ENCODE peak calls at places on chromosome 2, in seven cellular contexts. J is NCI-H82, F is A673, E is H4, P is lower lobe of right lung, T is GM12892, O is NCI-H1092. Y is an unnamed sample.

GRCh38 chr2:239443666-239444567 is 43.1 kb upstream of the HDAC4 start:
- DNase-seq in E (no peak), P (no peak), F (no peak), O (no peak), J (no peak), T (no peak), Y (no peak)

GRCh38 chr2:31397099-31397498 is 17.4 kb downstream of the XDH start:
- DNase-seq in F (no peak), P (no peak), J (no peak), O (peak), E (peak), T (no peak), Y (peak)

GRCh38 chr2:29040552-29040951 is 33.8 kb downstream of the PCARE start:
- DNase-seq in O (no peak), J (peak), E (no peak), P (no peak), T (no peak), F (no peak), Y (peak)

GRCh38 chr2:231521443-231521842 is 8.8 kb downstream of the NMUR1 start:
- DNase-seq in F (no peak), T (no peak), O (no peak), P (no peak), E (no peak), J (no peak), Y (no peak)

GRCh38 chr2:223618172-223619035 is 16.2 kb upstream of the SCG2 start:
- DNase-seq in J (peak), P (no peak), F (peak), E (no peak), T (no peak), O (no peak), Y (no peak)

GRCh38 chr2:46277470-46278190 is 19.6 kb upstream of the EPAS1 start:
- DNase-seq in E (no peak), J (no peak), T (no peak), F (no peak), O (no peak), P (no peak), Y (no peak)

GRCh38 chr2:84631047-84631446 is 114.7 kb downstream of the DNAH6 start:
- DNase-seq in F (peak), J (peak), E (peak), T (no peak), O (peak), P (no peak), Y (peak)

GRCh38 chr2:142315353-142315752 is 184.5 kb upstream of the LRP1B start:
- DNase-seq in F (no peak), P (no peak), J (no peak), O (no peak), T (no peak), E (no peak), Y (no peak)

GRCh38 chr2:96065381-96065930 is 30.7 kb upstream of the GPAT2 start:
- DNase-seq in P (no peak), J (no peak), T (no peak), F (no peak), O (no peak), E (no peak), Y (no peak)

GRCh38 chr2:152100961-152101360 is 2.1 kb upstream of the CACNB4 start:
- DNase-seq in F (no peak), T (no peak), P (no peak), O (no peak), J (no peak), E (no peak), Y (no peak)

GRCh38 chr2:95760839-95761525 is 169.2 kb downstream of the TRIM43 start:
- DNase-seq in P (no peak), E (peak), O (no peak), T (no peak), J (no peak), F (peak), Y (no peak)

GRCh38 chr2:139218181-139218580 is 438.0 kb upstream of the NXPH2 start:
- DNase-seq in T (no peak), E (no peak), P (no peak), O (no peak), J (no peak), F (no peak), Y (no peak)

GRCh38 chr2:118122768-118123335 is 34.6 kb downstream of the INSIG2 start:
- DNase-seq in J (no peak), O (no peak), T (no peak), P (no peak), E (no peak), F (no peak), Y (no peak)

GRCh38 chr2:150165479-150165878 is 322.0 kb downstream of the RND3 start:
- DNase-seq in J (no peak), E (peak), T (no peak), O (no peak), P (no peak), F (no peak), Y (no peak)

GRCh38 chr2:9990735-9991134 is 39.2 kb downstream of the GRHL1 start:
- DNase-seq in P (no peak), O (no peak), T (no peak), E (no peak), J (no peak), F (peak), Y (no peak)

GRCh38 chr2:26715528-26716270 is 23.2 kb downstream of the KCNK3 start:
- DNase-seq in F (no peak), O (no peak), P (no peak), E (no peak), J (no peak), T (no peak), Y (no peak)

GRCh38 chr2:3285901-3286645 is 91.5 kb downstream of the EIPR1 start:
- DNase-seq in O (no peak), F (no peak), P (no peak), J (no peak), E (no peak), T (no peak), Y (no peak)

GRCh38 chr2:20642026-20642971 is 8.6 kb downstream of the HS1BP3 start:
- DNase-seq in P (peak), F (peak), T (peak), O (peak), E (peak), J (peak), Y (peak)

GRCh38 chr2:234596696-234597575 is 100.1 kb upstream of the ARL4C start:
- DNase-seq in F (peak), O (no peak), T (no peak), J (peak), P (no peak), E (no peak), Y (no peak)

GRCh38 chr2:33291278-33292013 is 185.0 kb upstream of the RASGRP3 start:
- DNase-seq in F (no peak), P (no peak), E (peak), J (peak), T (no peak), O (peak), Y (no peak)

GRCh38 chr2:232455426-232456255 is at the start of gene ALPI:
- DNase-seq in T (no peak), O (no peak), J (no peak), P (peak), F (no peak), E (no peak), Y (no peak)